ENCODE peak calls at places on chromosome 7, in seven cellular contexts. E is amygdala; Z is stimulated activated CD8-positive, alpha-beta memory T cell treated with anti-CD3 and anti-CD28 coated beads, Interleukin-7, amount 100 ng/mL, for 4 hours; V is AG10803; F is SK-MEL-5; K is kidney glomerular epithelial cell; S is stomach. C is an unnamed sample.

GRCh38 chr7:123079021-123079420 is 83.5 kb upstream of the TAS2R16 start:
- DNase-seq in Z (no peak), V (no peak), E (no peak), K (no peak), S (no peak), F (no peak), C (no peak)

GRCh38 chr7:142894886-142895593 is 9.5 kb upstream of the TRPV6 start:
- DNase-seq in F (no peak), E (no peak), K (no peak), S (no peak), V (no peak), Z (no peak), C (no peak)

GRCh38 chr7:5491251-5492044 is 67.8 kb upstream of the TNRC18 start:
- DNase-seq in V (no peak), K (no peak), F (no peak), S (peak; percentile 55), Z (no peak), E (no peak), C (no peak)

GRCh38 chr7:44894881-44895600 is 9.7 kb upstream of the PURB start:
- DNase-seq in F (no peak), S (no peak), Z (no peak), E (no peak), K (no peak), V (no peak), C (no peak)

GRCh38 chr7:151683615-151684407 is 164.1 kb upstream of the RHEB start:
- DNase-seq in E (no peak), F (no peak), V (no peak), S (no peak), Z (no peak), K (no peak), C (no peak)

GRCh38 chr7:77475181-77475580 is 59.0 kb upstream of the GSAP start:
- DNase-seq in K (no peak), F (no peak), S (no peak), E (no peak), Z (no peak), V (no peak), C (no peak)

GRCh38 chr7:120272261-120272895 is 597 bp upstream of the KCND2 start:
- DNase-seq in V (peak; percentile 42), E (no peak), S (no peak), Z (no peak), K (peak; percentile 55), F (peak; percentile 73), C (no peak)

GRCh38 chr7:17239683-17240521 is 58.5 kb upstream of the AHR start:
- DNase-seq in S (no peak), K (peak; percentile 69), E (no peak), Z (no peak), V (peak; percentile 40), F (no peak), C (no peak)

GRCh38 chr7:139771001-139771956 is 6.5 kb downstream of the HIPK2 start:
- DNase-seq in S (no peak), Z (no peak), K (peak; percentile 63), E (no peak), F (peak; percentile 58), V (peak; percentile 35), C (no peak)

GRCh38 chr7:150755473-150756099 is 18.4 kb downstream of the GIMAP5 start:
- DNase-seq in E (no peak), V (no peak), Z (peak; percentile 70), S (no peak), K (no peak), F (no peak), C (no peak)